ENCODE peak calls at places on chromosomes 6 and 20, in ten cellular contexts. N is endothelial cell, M is neural crest cell, W is psoas muscle, O is COR-L47, S is head of caudate nucleus, Q is ELR, J is T-helper 2 cell, K is globus pallidus, A is SK-N-MC. F is an unnamed sample.

GRCh38 chr20:42987376-42988114 is 202.2 kb downstream of the PTPRT start:
- DNase-seq in W (no peak), N (no peak), A (no peak), S (no peak), Q (no peak), M (no peak), K (no peak), J (no peak), O (no peak), F (no peak)

GRCh38 chr20:58043122-58043865 is 185.2 kb downstream of the ANKRD60 start:
- DNase-seq in M (no peak), S (no peak), W (no peak), O (no peak), K (no peak), J (no peak), Q (no peak), A (no peak), N (no peak), F (no peak)

GRCh38 chr20:44204156-44204831 is 6.3 kb downstream of the OSER1 start:
- DNase-seq in N (no peak), J (no peak), S (no peak), K (no peak), W (no peak), A (no peak), Q (peak; percentile 98), M (no peak), O (no peak), F (no peak)

GRCh38 chr6:20253021-20253420 is 40.8 kb upstream of the MBOAT1 start:
- DNase-seq in K (no peak), M (no peak), A (no peak), J (no peak), Q (no peak), W (no peak), O (no peak), S (no peak), N (no peak), F (no peak)

GRCh38 chr6:52098649-52099184 is 11.3 kb upstream of the PKHD1 start:
- DNase-seq in A (no peak), Q (peak; percentile 3), J (peak; percentile 25), S (no peak), O (no peak), M (no peak), W (no peak), N (no peak), K (no peak), F (no peak)

GRCh38 chr20:48758206-48758820 is 69.5 kb downstream of the PREX1 start:
- DNase-seq in N (no peak), S (no peak), J (no peak), K (no peak), A (no peak), W (no peak), M (no peak), O (no peak), Q (no peak), F (no peak)

GRCh38 chr20:32467506-32468312 is 109.6 kb downstream of the ASXL1 start:
- DNase-seq in S (no peak), M (no peak), O (no peak), A (no peak), J (no peak), K (no peak), Q (no peak), N (no peak), W (peak; percentile 48), F (no peak)

GRCh38 chr20:25389381-25389857 is 1.2 kb downstream of the ABHD12 start:
- DNase-seq in W (no peak), S (no peak), K (no peak), A (no peak), Q (peak; percentile 49), O (no peak), M (no peak), N (no peak), J (no peak), F (peak; percentile 12)

GRCh38 chr6:125169522-125169921 is 15.9 kb downstream of the TPD52L1 start:
- DNase-seq in O (no peak), W (no peak), N (no peak), A (no peak), M (no peak), J (no peak), S (no peak), Q (no peak), K (no peak), F (no peak)

GRCh38 chr20:45822863-45823262 is 4.2 kb downstream of the TNNC2 start:
- DNase-seq in J (no peak), Q (peak; percentile 70), K (no peak), S (peak; percentile 65), O (no peak), W (no peak), M (no peak), A (no peak), N (no peak), F (no peak)

GRCh38 chr6:163554663-163555062 is 140.1 kb downstream of the QKI start:
- DNase-seq in Q (peak; percentile 69), J (peak; percentile 63), K (no peak), A (no peak), M (peak; percentile 41), S (peak; percentile 28), N (peak; percentile 67), W (peak; percentile 66), O (no peak), F (peak; percentile 48)

GRCh38 chr6:34243901-34244884 is 4.6 kb downstream of the SMIM29 start:
- DNase-seq in W (peak; percentile 88), Q (peak; percentile 100), O (no peak), M (no peak), N (no peak), K (no peak), A (no peak), J (no peak), S (peak; percentile 85), F (peak; percentile 4)

GRCh38 chr20:63051911-63052310 is 45.1 kb upstream of the BHLHE23 start:
- DNase-seq in W (no peak), N (no peak), J (no peak), Q (no peak), A (no peak), M (no peak), K (no peak), S (no peak), O (no peak), F (no peak)

GRCh38 chr6:142300758-142301251 is 1.0 kb upstream of the ADGRG6 start:
- DNase-seq in O (no peak), K (no peak), N (no peak), S (no peak), W (no peak), J (no peak), A (no peak), Q (peak; percentile 79), M (no peak), F (no peak)

GRCh38 chr6:158869010-158869603 is 49.9 kb upstream of the EZR start:
- DNase-seq in S (no peak), A (no peak), W (no peak), M (peak; percentile 16), N (no peak), K (no peak), J (peak; percentile 92), Q (no peak), O (no peak), F (no peak)

GRCh38 chr20:22455259-22455658 is 129.1 kb downstream of the FOXA2 start:
- DNase-seq in J (no peak), O (no peak), M (no peak), K (no peak), S (no peak), W (no peak), N (no peak), A (no peak), Q (no peak), F (no peak)

GRCh38 chr6:47200536-47201334 is 109.0 kb downstream of the TNFRSF21 start:
- DNase-seq in S (no peak), N (no peak), O (no peak), Q (no peak), M (no peak), A (no peak), W (no peak), J (no peak), K (no peak), F (no peak)

GRCh38 chr6:30685157-30685976 is 1.1 kb downstream of the PPP1R18 start:
- DNase-seq in K (no peak), O (no peak), N (peak; percentile 29), M (no peak), W (no peak), S (no peak), A (no peak), J (peak; percentile 39), Q (peak; percentile 70), F (no peak)

GRCh38 chr6:123562264-123562663 is 74.5 kb downstream of the TRDN start:
- DNase-seq in O (no peak), N (no peak), J (no peak), W (no peak), Q (no peak), K (no peak), A (no peak), M (no peak), S (no peak), F (no peak)

GRCh38 chr20:25553819-25554296 is 31.5 kb downstream of the NINL start:
- DNase-seq in W (no peak), N (no peak), S (peak; percentile 25), Q (no peak), A (no peak), J (no peak), K (no peak), O (peak; percentile 42), M (no peak), F (no peak)

GRCh38 chr20:57287007-57287810 is 20.8 kb upstream of the BMP7 start:
- DNase-seq in A (no peak), K (no peak), M (no peak), W (no peak), J (no peak), O (no peak), N (no peak), Q (no peak), S (no peak), F (no peak)

GRCh38 chr6:152428126-152428525 is 209.0 kb downstream of the SYNE1 start:
- DNase-seq in N (no peak), A (no peak), Q (no peak), K (no peak), O (no peak), S (no peak), J (no peak), W (no peak), M (no peak), F (no peak)

GRCh38 chr6:17269840-17270239 is 11.3 kb upstream of the RBM24 start:
- DNase-seq in Q (peak; percentile 70), K (no peak), W (no peak), O (no peak), S (no peak), M (no peak), N (no peak), A (no peak), J (no peak), F (no peak)

GRCh38 chr6:89941031-89941775 is 46.9 kb downstream of the GJA10 start:
- DNase-seq in N (no peak), A (no peak), Q (no peak), W (peak; percentile 67), K (peak; percentile 85), M (peak; percentile 20), J (no peak), S (peak; percentile 61), O (no peak), F (peak; percentile 70)